ENCODE peak calls at places on chromosome 13, in nine cellular contexts. One of them, this sample, is unnamed.
A peak's percentile ranks its signal among the peaks of the same experiment; 100 is the strongest.

GRCh38 chr13:30196025-30196424 is 111.3 kb downstream of the KATNAL1 start:
- DNase-seq in HFF-Myc: no peak
- DNase-seq in HL-60: no peak
- DNase-seq in thoracic aorta: no peak
- DNase-seq in CD4-positive, alpha-beta T cell: no peak
- DNase-seq in breast epithelium: no peak
- DNase-seq in WERI-Rb-1: peak; percentile 23
- DNase-seq in progenitor cell of endocrine pancreas: no peak
- DNase-seq in AG10803: no peak
- DNase-seq in this sample: no peak

GRCh38 chr13:109243311-109243951 is 543.0 kb downstream of the IRS2 start:
- DNase-seq in HL-60: no peak
- DNase-seq in thoracic aorta: no peak
- DNase-seq in progenitor cell of endocrine pancreas: no peak
- DNase-seq in WERI-Rb-1: no peak
- DNase-seq in HFF-Myc: peak; percentile 81
- DNase-seq in breast epithelium: no peak
- DNase-seq in AG10803: peak; percentile 98
- DNase-seq in CD4-positive, alpha-beta T cell: no peak
- DNase-seq in this sample: no peak

GRCh38 chr13:63086286-63086685 is 1670.6 kb upstream of the PCDH20 start:
- DNase-seq in HL-60: no peak
- DNase-seq in breast epithelium: no peak
- DNase-seq in HFF-Myc: no peak
- DNase-seq in WERI-Rb-1: no peak
- DNase-seq in thoracic aorta: no peak
- DNase-seq in CD4-positive, alpha-beta T cell: no peak
- DNase-seq in AG10803: no peak
- DNase-seq in progenitor cell of endocrine pancreas: no peak
- DNase-seq in this sample: no peak

GRCh38 chr13:20125129-20125782 is 35.6 kb downstream of the GJA3 start:
- DNase-seq in HFF-Myc: no peak
- DNase-seq in breast epithelium: no peak
- DNase-seq in thoracic aorta: no peak
- DNase-seq in progenitor cell of endocrine pancreas: no peak
- DNase-seq in HL-60: no peak
- DNase-seq in CD4-positive, alpha-beta T cell: no peak
- DNase-seq in WERI-Rb-1: no peak
- DNase-seq in AG10803: peak; percentile 59
- DNase-seq in this sample: no peak

GRCh38 chr13:40251343-40252032 is 415.0 kb downstream of the FOXO1 start:
- DNase-seq in HFF-Myc: no peak
- DNase-seq in progenitor cell of endocrine pancreas: no peak
- DNase-seq in breast epithelium: no peak
- DNase-seq in AG10803: no peak
- DNase-seq in WERI-Rb-1: no peak
- DNase-seq in CD4-positive, alpha-beta T cell: no peak
- DNase-seq in thoracic aorta: no peak
- DNase-seq in HL-60: no peak
- DNase-seq in this sample: no peak

GRCh38 chr13:30396434-30397075 is 25.7 kb upstream of the UBE2L5 start:
- DNase-seq in CD4-positive, alpha-beta T cell: no peak
- DNase-seq in HFF-Myc: no peak
- DNase-seq in thoracic aorta: no peak
- DNase-seq in breast epithelium: no peak
- DNase-seq in HL-60: no peak
- DNase-seq in AG10803: no peak
- DNase-seq in progenitor cell of endocrine pancreas: no peak
- DNase-seq in WERI-Rb-1: no peak
- DNase-seq in this sample: no peak

GRCh38 chr13:39415403-39415802 is 187.6 kb downstream of the LHFPL6 start:
- DNase-seq in WERI-Rb-1: peak; percentile 40
- DNase-seq in breast epithelium: no peak
- DNase-seq in HFF-Myc: peak; percentile 12
- DNase-seq in thoracic aorta: no peak
- DNase-seq in progenitor cell of endocrine pancreas: no peak
- DNase-seq in HL-60: no peak
- DNase-seq in AG10803: peak; percentile 54
- DNase-seq in CD4-positive, alpha-beta T cell: no peak
- DNase-seq in this sample: no peak

GRCh38 chr13:43511260-43511970 is 275.4 kb downstream of the ENOX1 start:
- DNase-seq in progenitor cell of endocrine pancreas: no peak
- DNase-seq in HFF-Myc: no peak
- DNase-seq in WERI-Rb-1: no peak
- DNase-seq in thoracic aorta: no peak
- DNase-seq in HL-60: no peak
- DNase-seq in AG10803: no peak
- DNase-seq in breast epithelium: no peak
- DNase-seq in CD4-positive, alpha-beta T cell: no peak
- DNase-seq in this sample: no peak

GRCh38 chr13:79782541-79783216 is 301.7 kb downstream of the NDFIP2 start:
- DNase-seq in progenitor cell of endocrine pancreas: peak; percentile 42
- DNase-seq in AG10803: peak; percentile 10
- DNase-seq in HL-60: no peak
- DNase-seq in HFF-Myc: no peak
- DNase-seq in WERI-Rb-1: peak; percentile 10
- DNase-seq in breast epithelium: no peak
- DNase-seq in thoracic aorta: no peak
- DNase-seq in CD4-positive, alpha-beta T cell: no peak
- DNase-seq in this sample: no peak

GRCh38 chr13:40611004-40611403 is 55.4 kb downstream of the FOXO1 start:
- DNase-seq in AG10803: no peak
- DNase-seq in progenitor cell of endocrine pancreas: no peak
- DNase-seq in WERI-Rb-1: no peak
- DNase-seq in HL-60: no peak
- DNase-seq in HFF-Myc: no peak
- DNase-seq in CD4-positive, alpha-beta T cell: no peak
- DNase-seq in thoracic aorta: no peak
- DNase-seq in breast epithelium: no peak
- DNase-seq in this sample: no peak

GRCh38 chr13:114148521-114148855 is 16.1 kb upstream of the RASA3 start:
- DNase-seq in WERI-Rb-1: no peak
- DNase-seq in AG10803: no peak
- DNase-seq in HFF-Myc: no peak
- DNase-seq in progenitor cell of endocrine pancreas: no peak
- DNase-seq in HL-60: no peak
- DNase-seq in thoracic aorta: no peak
- DNase-seq in CD4-positive, alpha-beta T cell: peak; percentile 82
- DNase-seq in breast epithelium: no peak
- DNase-seq in this sample: no peak

GRCh38 chr13:50788551-50788950 is 54.9 kb downstream of the DLEU7 start:
- DNase-seq in CD4-positive, alpha-beta T cell: no peak
- DNase-seq in AG10803: peak; percentile 38
- DNase-seq in HL-60: no peak
- DNase-seq in WERI-Rb-1: no peak
- DNase-seq in HFF-Myc: no peak
- DNase-seq in thoracic aorta: no peak
- DNase-seq in progenitor cell of endocrine pancreas: no peak
- DNase-seq in breast epithelium: no peak
- DNase-seq in this sample: no peak

GRCh38 chr13:113364933-113365371 is 1.0 kb upstream of the GRTP1 start:
- DNase-seq in CD4-positive, alpha-beta T cell: no peak
- DNase-seq in progenitor cell of endocrine pancreas: no peak
- DNase-seq in HL-60: no peak
- DNase-seq in breast epithelium: no peak
- DNase-seq in HFF-Myc: no peak
- DNase-seq in thoracic aorta: no peak
- DNase-seq in WERI-Rb-1: peak; percentile 31
- DNase-seq in AG10803: no peak
- DNase-seq in this sample: peak; percentile 70

GRCh38 chr13:50677687-50678463 is 165.6 kb downstream of the DLEU7 start:
- DNase-seq in progenitor cell of endocrine pancreas: no peak
- DNase-seq in AG10803: peak; percentile 40
- DNase-seq in HL-60: no peak
- DNase-seq in breast epithelium: no peak
- DNase-seq in WERI-Rb-1: no peak
- DNase-seq in thoracic aorta: no peak
- DNase-seq in CD4-positive, alpha-beta T cell: no peak
- DNase-seq in HFF-Myc: no peak
- DNase-seq in this sample: no peak

GRCh38 chr13:113804703-113805430 is 45.8 kb downstream of the TMEM255B start:
- DNase-seq in WERI-Rb-1: no peak
- DNase-seq in CD4-positive, alpha-beta T cell: no peak
- DNase-seq in HL-60: no peak
- DNase-seq in progenitor cell of endocrine pancreas: no peak
- DNase-seq in breast epithelium: no peak
- DNase-seq in thoracic aorta: no peak
- DNase-seq in HFF-Myc: no peak
- DNase-seq in AG10803: no peak
- DNase-seq in this sample: no peak

GRCh38 chr13:32142956-32143375 is 111.4 kb downstream of the FRY start:
- DNase-seq in HL-60: peak; percentile 40
- DNase-seq in progenitor cell of endocrine pancreas: no peak
- DNase-seq in AG10803: peak; percentile 90
- DNase-seq in CD4-positive, alpha-beta T cell: no peak
- DNase-seq in breast epithelium: no peak
- DNase-seq in WERI-Rb-1: no peak
- DNase-seq in thoracic aorta: no peak
- DNase-seq in HFF-Myc: peak; percentile 70
- DNase-seq in this sample: no peak

GRCh38 chr13:112583592-112584277 is 4.2 kb downstream of the TUBGCP3 start:
- DNase-seq in HFF-Myc: no peak
- DNase-seq in CD4-positive, alpha-beta T cell: no peak
- DNase-seq in AG10803: no peak
- DNase-seq in progenitor cell of endocrine pancreas: no peak
- DNase-seq in WERI-Rb-1: no peak
- DNase-seq in HL-60: peak; percentile 57
- DNase-seq in breast epithelium: no peak
- DNase-seq in thoracic aorta: no peak
- DNase-seq in this sample: no peak

GRCh38 chr13:46668906-46669525 is 116.0 kb downstream of the LRCH1 start:
- DNase-seq in CD4-positive, alpha-beta T cell: no peak
- DNase-seq in thoracic aorta: no peak
- DNase-seq in breast epithelium: no peak
- DNase-seq in progenitor cell of endocrine pancreas: no peak
- DNase-seq in WERI-Rb-1: no peak
- DNase-seq in AG10803: no peak
- DNase-seq in HL-60: no peak
- DNase-seq in HFF-Myc: no peak
- DNase-seq in this sample: no peak

GRCh38 chr13:39144941-39145533 is 106.8 kb downstream of the NHLRC3 start:
- DNase-seq in progenitor cell of endocrine pancreas: peak; percentile 13
- DNase-seq in CD4-positive, alpha-beta T cell: no peak
- DNase-seq in AG10803: peak; percentile 68
- DNase-seq in breast epithelium: no peak
- DNase-seq in thoracic aorta: no peak
- DNase-seq in HL-60: no peak
- DNase-seq in WERI-Rb-1: peak; percentile 35
- DNase-seq in HFF-Myc: peak; percentile 21
- DNase-seq in this sample: no peak

GRCh38 chr13:61029064-61029463 is 386.6 kb downstream of the PCDH20 start:
- DNase-seq in progenitor cell of endocrine pancreas: no peak
- DNase-seq in WERI-Rb-1: peak; percentile 27
- DNase-seq in HFF-Myc: no peak
- DNase-seq in thoracic aorta: no peak
- DNase-seq in breast epithelium: no peak
- DNase-seq in HL-60: no peak
- DNase-seq in AG10803: no peak
- DNase-seq in CD4-positive, alpha-beta T cell: no peak
- DNase-seq in this sample: no peak

GRCh38 chr13:97359181-97360057 is 74.5 kb upstream of the RAP2A start:
- DNase-seq in WERI-Rb-1: peak; percentile 72
- DNase-seq in HFF-Myc: peak; percentile 50
- DNase-seq in thoracic aorta: no peak
- DNase-seq in AG10803: peak; percentile 82
- DNase-seq in CD4-positive, alpha-beta T cell: peak; percentile 27
- DNase-seq in progenitor cell of endocrine pancreas: peak; percentile 37
- DNase-seq in HL-60: peak; percentile 23
- DNase-seq in breast epithelium: no peak
- DNase-seq in this sample: no peak

GRCh38 chr13:44955421-44955820 is 33.9 kb downstream of the NUFIP1 start:
- DNase-seq in HL-60: no peak
- DNase-seq in AG10803: no peak
- DNase-seq in HFF-Myc: no peak
- DNase-seq in breast epithelium: no peak
- DNase-seq in CD4-positive, alpha-beta T cell: no peak
- DNase-seq in progenitor cell of endocrine pancreas: no peak
- DNase-seq in WERI-Rb-1: no peak
- DNase-seq in thoracic aorta: no peak
- DNase-seq in this sample: no peak
- TF ChIP-seq CTCF in HL-60: no peak
- TF ChIP-seq CTCF in AG10803: no peak
- TF ChIP-seq CTCF in HFF-Myc: no peak
- TF ChIP-seq CTCF in breast epithelium: no peak
- TF ChIP-seq CTCF in CD4-positive, alpha-beta T cell: no peak
- TF ChIP-seq CTCF in progenitor cell of endocrine pancreas: no peak
- TF ChIP-seq CTCF in WERI-Rb-1: no peak
- TF ChIP-seq CTCF in thoracic aorta: no peak
- TF ChIP-seq CTCF in this sample: no peak

DNA sequence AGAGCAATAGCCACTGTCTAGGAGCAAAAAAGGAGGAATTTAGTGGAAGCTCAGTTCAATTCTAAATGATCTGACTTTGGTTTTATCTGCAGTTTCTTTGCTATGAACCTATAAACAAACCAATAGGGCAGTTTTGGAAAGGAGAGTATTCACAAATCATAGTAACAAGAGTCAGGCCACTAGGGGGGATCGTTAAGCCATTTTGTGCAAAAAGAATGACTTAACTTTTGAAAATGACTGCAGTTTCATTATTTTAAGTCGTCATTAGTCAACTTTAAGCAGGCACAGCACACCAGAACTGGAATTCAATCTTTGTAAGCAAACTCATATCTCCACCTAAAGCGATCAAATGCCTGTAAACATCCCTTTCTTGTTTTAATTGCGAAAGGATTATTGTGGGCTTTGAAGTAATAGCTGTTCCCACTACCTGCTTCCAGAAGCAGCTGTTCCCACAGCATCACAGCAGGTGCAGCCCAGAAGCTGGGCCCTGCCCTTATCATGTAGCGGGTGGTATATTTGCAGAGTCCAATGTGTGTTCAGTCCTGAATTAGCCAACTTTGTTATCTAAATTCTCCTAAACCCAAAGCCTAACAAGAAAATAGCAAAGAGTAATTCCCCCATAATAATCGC is 51.5 kb downstream of the SOX21 start:
- DNase-seq in CD4-positive, alpha-beta T cell: no peak
- DNase-seq in breast epithelium: no peak
- DNase-seq in AG10803: peak; percentile 26
- DNase-seq in HFF-Myc: no peak
- DNase-seq in thoracic aorta: no peak
- DNase-seq in progenitor cell of endocrine pancreas: no peak
- DNase-seq in WERI-Rb-1: peak; percentile 33
- DNase-seq in HL-60: no peak
- DNase-seq in this sample: no peak
- TF ChIP-seq CTCF in CD4-positive, alpha-beta T cell: no peak
- TF ChIP-seq CTCF in breast epithelium: no peak
- TF ChIP-seq CTCF in AG10803: peak; percentile 51
- TF ChIP-seq CTCF in HFF-Myc: peak; percentile 18
- TF ChIP-seq CTCF in thoracic aorta: no peak
- TF ChIP-seq CTCF in progenitor cell of endocrine pancreas: peak; percentile 54
- TF ChIP-seq CTCF in WERI-Rb-1: peak; percentile 60
- TF ChIP-seq CTCF in HL-60: no peak
- TF ChIP-seq CTCF in this sample: peak; percentile 70

GRCh38 chr13:48643159-48643558 is 10.6 kb upstream of the CYSLTR2 start:
- DNase-seq in CD4-positive, alpha-beta T cell: no peak
- DNase-seq in AG10803: no peak
- DNase-seq in WERI-Rb-1: no peak
- DNase-seq in HFF-Myc: no peak
- DNase-seq in HL-60: no peak
- DNase-seq in thoracic aorta: no peak
- DNase-seq in progenitor cell of endocrine pancreas: no peak
- DNase-seq in breast epithelium: no peak
- DNase-seq in this sample: no peak
- TF ChIP-seq CTCF in CD4-positive, alpha-beta T cell: no peak
- TF ChIP-seq CTCF in AG10803: no peak
- TF ChIP-seq CTCF in WERI-Rb-1: no peak
- TF ChIP-seq CTCF in HFF-Myc: no peak
- TF ChIP-seq CTCF in HL-60: no peak
- TF ChIP-seq CTCF in thoracic aorta: no peak
- TF ChIP-seq CTCF in progenitor cell of endocrine pancreas: no peak
- TF ChIP-seq CTCF in breast epithelium: no peak
- TF ChIP-seq CTCF in this sample: no peak

GRCh38 chr13:21676611-21677021 is 5.7 kb downstream of the FGF9 start:
- DNase-seq in thoracic aorta: no peak
- DNase-seq in HL-60: no peak
- DNase-seq in HFF-Myc: no peak
- DNase-seq in WERI-Rb-1: no peak
- DNase-seq in breast epithelium: no peak
- DNase-seq in AG10803: no peak
- DNase-seq in progenitor cell of endocrine pancreas: no peak
- DNase-seq in CD4-positive, alpha-beta T cell: no peak
- DNase-seq in this sample: no peak
- TF ChIP-seq CTCF in thoracic aorta: no peak
- TF ChIP-seq CTCF in HL-60: no peak
- TF ChIP-seq CTCF in HFF-Myc: no peak
- TF ChIP-seq CTCF in WERI-Rb-1: peak; percentile 23
- TF ChIP-seq CTCF in breast epithelium: no peak
- TF ChIP-seq CTCF in AG10803: no peak
- TF ChIP-seq CTCF in progenitor cell of endocrine pancreas: peak; percentile 31
- TF ChIP-seq CTCF in CD4-positive, alpha-beta T cell: no peak
- TF ChIP-seq CTCF in this sample: peak; percentile 19